ENCODE peak calls at places on chromosomes 16 and 17, in five cellular contexts. L is nephron progenitor cell, Q is IMR-90, G is dorsolateral prefrontal cortex, X is PC-3. D is an unnamed sample.

GRCh38 chr17:48818361-48818841 is 1.4 kb upstream of the TTLL6 start:
- DNase-seq in Q (no peak), L (peak), G (no peak), X (no peak), D (no peak)

GRCh38 chr16:2019500-2019899 is at the start of gene NPW:
- DNase-seq in G (no peak), Q (no peak), X (no peak), L (peak), D (no peak)

GRCh38 chr16:11057696-11058345 is 113.5 kb downstream of the CLEC16A start:
- DNase-seq in Q (no peak), L (no peak), G (no peak), X (no peak), D (no peak)

GRCh38 chr17:29722411-29723198 is 99.9 kb upstream of the CORO6 start:
- DNase-seq in G (no peak), L (no peak), Q (peak), X (no peak), D (peak)

GRCh38 chr16:19119564-19119963 is 5.8 kb downstream of the ITPRIPL2 start:
- DNase-seq in X (peak), L (no peak), G (no peak), Q (peak), D (no peak)

GRCh38 chr17:27810211-27810901 is 10.0 kb upstream of the NOS2 start:
- DNase-seq in G (no peak), X (no peak), Q (no peak), L (no peak), D (peak)

GRCh38 chr17:8643855-8644506 is 13.5 kb upstream of the MYH10 start:
- DNase-seq in L (no peak), X (no peak), G (no peak), Q (no peak), D (no peak)

GRCh38 chr17:57948555-57949420 is 6.4 kb downstream of the CUEDC1 start:
- DNase-seq in Q (peak), G (no peak), L (no peak), X (peak), D (no peak)

GRCh38 chr16:67926181-67926742 is 5.4 kb downstream of the CTRL start:
- DNase-seq in G (no peak), L (no peak), X (peak), Q (peak), D (no peak)

GRCh38 chr17:35087731-35088646 is 24.5 kb upstream of the RFFL start:
- DNase-seq in Q (peak), L (peak), X (peak), G (peak), D (peak)

GRCh38 chr17:57442914-57443571 is 186.7 kb downstream of the MSI2 start:
- DNase-seq in Q (no peak), G (peak), X (peak), L (no peak), D (no peak)

GRCh38 chr16:28597692-28598261 is 927 bp upstream of the SULT1A2 start:
- DNase-seq in L (peak), Q (no peak), G (no peak), X (no peak), D (peak)

GRCh38 chr17:43771463-43771862 is 7.3 kb downstream of the DUSP3 start:
- DNase-seq in Q (no peak), G (no peak), X (no peak), L (no peak), D (no peak)

GRCh38 chr17:61500287-61500686 is 48.1 kb downstream of the TBX4 start:
- DNase-seq in Q (no peak), L (no peak), X (no peak), G (no peak), D (no peak)

GRCh38 chr16:51152691-51153261 is 1.7 kb upstream of the SALL1 start:
- DNase-seq in X (no peak), G (no peak), Q (peak), L (no peak), D (no peak)

DNA sequence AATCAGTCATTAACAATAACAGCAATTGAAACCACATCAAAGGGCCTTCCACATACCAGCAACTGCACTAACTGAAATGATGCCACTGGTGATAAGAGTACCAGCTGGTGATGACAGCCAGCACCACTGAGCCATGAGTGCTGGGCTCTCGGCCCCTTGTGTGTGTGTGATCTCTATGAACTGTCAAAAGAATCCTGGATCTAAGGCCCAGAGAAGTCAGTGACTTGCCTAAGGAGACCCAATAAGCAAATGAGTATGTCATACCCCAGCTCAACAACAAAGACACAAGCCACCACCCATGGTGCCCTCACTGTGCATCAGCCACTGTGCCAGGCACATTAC is 220.9 kb downstream of the ZNF423 start:
- DNase-seq in X (no peak), Q (no peak), G (no peak), L (no peak), D (no peak)
- TF ChIP-seq CTCF in X (no peak), Q (no peak), G (no peak), L (no peak), D (no peak)

GRCh38 chr17:38870259-38871165 is 654 bp downstream of the LASP1 start:
- DNase-seq in Q (peak), L (peak), X (peak), G (peak), D (peak)

GRCh38 chr17:38869647-38870258 is at the start of gene LASP1:
- DNase-seq in G (peak), Q (peak), X (peak), L (peak), D (peak)

GRCh38 chr17:38872671-38873385 is 3.0 kb downstream of the LASP1 start:
- DNase-seq in Q (no peak), G (no peak), X (no peak), L (no peak), D (no peak)

GRCh38 chr17:38871992-38872605 is 2.2 kb downstream of the LASP1 start:
- DNase-seq in Q (no peak), L (no peak), G (no peak), X (no peak), D (no peak)

DNA sequence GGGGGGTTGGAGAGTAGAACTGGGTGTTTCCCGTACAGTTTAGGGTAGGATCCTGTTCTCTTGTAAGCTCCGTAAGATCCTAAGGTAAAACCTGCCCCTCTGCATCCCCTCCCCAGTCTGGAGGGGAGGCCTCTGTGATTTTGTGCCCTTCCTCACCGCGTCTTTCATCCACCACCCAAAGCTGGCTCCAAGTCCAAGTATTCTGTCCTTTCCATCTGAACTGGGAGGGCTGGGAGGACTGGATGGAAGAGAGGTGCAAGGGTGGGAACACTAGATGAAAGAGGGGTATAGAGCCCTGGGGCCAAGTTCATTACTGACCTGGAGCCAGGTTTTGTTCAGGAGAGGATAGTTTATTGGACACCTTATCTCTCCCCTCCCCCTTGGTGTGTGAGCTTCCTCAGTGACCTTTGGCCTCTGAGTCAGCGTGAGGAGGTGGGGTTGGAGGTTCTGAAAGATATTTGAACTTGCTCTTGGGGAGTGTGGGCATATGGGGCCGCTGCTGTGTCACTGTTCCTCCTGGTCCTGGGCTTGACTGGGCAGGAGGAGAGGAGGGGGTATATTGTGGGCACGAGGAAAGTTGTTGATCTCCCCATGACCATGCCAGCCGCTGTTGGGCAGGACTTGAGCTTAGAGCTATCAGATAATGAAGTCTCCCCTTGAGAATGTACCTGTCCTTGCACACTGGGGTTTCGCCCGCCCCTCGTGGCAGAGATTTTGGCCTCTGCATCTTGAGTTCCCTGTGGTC is 1.6 kb downstream of the LASP1 start:
- DNase-seq in L (peak), X (peak), G (no peak), Q (peak), D (peak)
- TF ChIP-seq CTCF in L (no peak), X (peak), G (no peak), Q (peak), D (no peak)

GRCh38 chr17:49896222-49896621 is 48.4 kb upstream of the TAC4 start:
- DNase-seq in L (no peak), Q (no peak), G (no peak), X (no peak), D (no peak)

GRCh38 chr17:49899588-49899987 is 51.7 kb upstream of the TAC4 start:
- DNase-seq in L (no peak), Q (no peak), X (no peak), G (no peak), D (no peak)

GRCh38 chr17:49901460-49902331 is 53.8 kb upstream of the TAC4 start:
- DNase-seq in L (peak), X (peak), Q (no peak), G (no peak), D (no peak)

GRCh38 chr17:49896860-49897259 is 49.0 kb upstream of the TAC4 start:
- DNase-seq in X (no peak), G (no peak), Q (no peak), L (no peak), D (no peak)

GRCh38 chr17:49898547-49899490 is 51.0 kb upstream of the TAC4 start:
- DNase-seq in L (peak), Q (no peak), G (no peak), X (peak), D (no peak)
- TF ChIP-seq CTCF in L (peak), Q (no peak), G (no peak), X (peak), D (no peak)

GRCh38 chr17:40984226-40984625 is at the start of gene KRT40:
- DNase-seq in L (no peak), G (no peak), X (no peak), Q (no peak), D (no peak)

GRCh38 chr17:40980117-40980516 is 4.0 kb downstream of the KRT40 start:
- DNase-seq in G (no peak), X (no peak), L (no peak), Q (no peak), D (no peak)

GRCh38 chr17:40978752-40979151 is 5.4 kb downstream of the KRT40 start:
- DNase-seq in Q (no peak), X (no peak), L (no peak), G (no peak), D (no peak)

GRCh38 chr17:40980594-40980993 is 3.5 kb downstream of the KRT40 start:
- DNase-seq in L (no peak), X (no peak), G (no peak), Q (peak), D (no peak)

DNA sequence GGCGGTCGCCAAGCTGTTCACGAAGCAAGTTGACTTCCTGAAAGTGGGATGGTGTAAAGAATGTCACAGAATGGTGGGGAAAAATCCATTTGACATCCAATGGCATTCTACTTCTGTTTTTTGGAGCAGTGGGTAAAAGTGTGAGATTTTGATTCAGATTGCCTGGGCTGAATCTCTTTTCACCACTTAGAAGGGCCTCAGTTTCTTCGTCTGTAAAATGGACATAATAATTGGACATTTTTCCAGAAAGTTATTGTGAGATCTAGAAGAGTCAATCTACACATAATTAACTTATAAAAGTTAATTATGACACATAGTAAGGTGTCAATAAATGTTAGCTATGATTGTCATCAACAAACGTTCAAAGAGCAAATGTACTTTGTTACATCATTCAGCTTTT is 3.0 kb downstream of the KRT40 start:
- DNase-seq in L (no peak), G (no peak), Q (no peak), X (no peak), D (no peak)
- TF ChIP-seq CTCF in L (no peak), G (no peak), Q (no peak), X (no peak), D (no peak)

GRCh38 chr17:78206298-78206697 is 7.8 kb upstream of the BIRC5 start:
- DNase-seq in G (no peak), X (no peak), L (no peak), Q (no peak), D (no peak)
- TF ChIP-seq CTCF in G (no peak), X (no peak), L (no peak), Q (no peak), D (no peak)

DNA sequence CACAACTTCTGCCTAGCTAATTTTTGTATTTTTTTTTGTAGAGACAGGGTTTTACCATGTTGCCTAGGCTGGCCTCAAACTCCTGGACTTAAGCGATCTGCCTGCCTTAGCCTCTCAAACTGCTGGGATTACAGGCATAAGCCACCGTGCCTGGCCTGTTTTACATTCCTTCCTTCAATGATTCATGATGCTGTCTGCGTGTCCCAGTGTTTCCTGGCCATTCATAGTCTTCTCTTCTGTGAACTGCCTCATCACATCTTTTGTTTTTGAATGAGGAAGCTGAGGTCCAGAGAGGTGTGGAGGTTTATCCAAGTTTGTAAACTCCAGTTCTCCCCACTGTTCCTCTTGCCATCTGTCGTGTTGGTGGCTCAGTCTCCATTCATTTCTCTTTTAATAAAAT is 64.5 kb upstream of the MED9 start:
- DNase-seq in L (no peak), G (no peak), X (peak), Q (peak), D (no peak)
- TF ChIP-seq CTCF in L (no peak), G (no peak), X (no peak), Q (no peak), D (no peak)

D was measured in GM20000.